ENCODE peak calls at places on chromosomes 6 and 20, in five cellular contexts. N, W, T, F and H are unnamed samples.
A peak's percentile ranks its signal among the peaks of the same experiment; 100 is the strongest.

GRCh38 chr20:25447671-25448070 is 40.2 kb downstream of the GINS1 start:
- DNase-seq in T (no peak), F (no peak), W (no peak), N (no peak), H (peak; percentile 5)

GRCh38 chr6:137145421-137145820 is 28.0 kb downstream of the IL22RA2 start:
- DNase-seq in N (no peak), T (no peak), W (no peak), F (no peak), H (no peak)

GRCh38 chr20:37919389-37920040 is 16.6 kb downstream of the VSTM2L start:
- DNase-seq in N (no peak), F (no peak), W (no peak), T (no peak), H (peak; percentile 84)

GRCh38 chr6:137705166-137706064 is 161.6 kb upstream of the TNFAIP3 start:
- DNase-seq in W (peak; percentile 77), T (peak; percentile 24), F (peak; percentile 19), N (peak; percentile 69), H (peak; percentile 90)

GRCh38 chr20:16539280-16539679 is 34.0 kb downstream of the KIF16B start:
- DNase-seq in N (no peak), W (no peak), F (no peak), T (no peak), H (no peak)

GRCh38 chr6:35365599-35366596 is 23.5 kb downstream of the PPARD start:
- DNase-seq in F (no peak), N (no peak), T (peak; percentile 27), W (peak; percentile 28), H (no peak)

GRCh38 chr6:163404825-163405265 is 9.7 kb upstream of the QKI start:
- DNase-seq in N (no peak), T (no peak), F (no peak), W (no peak), H (peak; percentile 81)

GRCh38 chr6:15369838-15370237 is 124.0 kb downstream of the JARID2 start:
- DNase-seq in N (no peak), T (no peak), F (no peak), W (no peak), H (no peak)

GRCh38 chr6:141169419-141169818 is 963.3 kb upstream of the GJE1 start:
- DNase-seq in W (no peak), N (no peak), F (no peak), T (no peak), H (no peak)

GRCh38 chr20:10511166-10511506 is 76.0 kb downstream of the SLX4IP start:
- DNase-seq in F (no peak), T (no peak), N (no peak), W (no peak), H (no peak)

GRCh38 chr20:63857751-63858392 is 3.4 kb upstream of the ABHD16B start:
- DNase-seq in F (no peak), T (no peak), N (no peak), W (no peak), H (peak; percentile 86)

GRCh38 chr20:35515949-35516645 is 13.4 kb downstream of the C20orf173 start:
- DNase-seq in T (peak; percentile 44), W (peak; percentile 22), N (peak; percentile 36), F (no peak), H (no peak)

GRCh38 chr6:31180500-31180899 is 10.0 kb upstream of the POU5F1 start:
- DNase-seq in T (no peak), F (peak; percentile 63), W (no peak), N (no peak), H (peak; percentile 87)

GRCh38 chr6:38501931-38502330 is 137.8 kb downstream of the BTBD9 start:
- DNase-seq in N (no peak), W (no peak), T (no peak), F (no peak), H (no peak)

GRCh38 chr6:149454405-149454848 is 30.4 kb downstream of the ZC3H12D start:
- DNase-seq in T (no peak), N (peak; percentile 96), W (no peak), F (no peak), H (peak; percentile 90)

GRCh38 chr6:34951741-34952140 is 62.7 kb downstream of the ANKS1A start:
- DNase-seq in W (no peak), N (no peak), T (no peak), F (no peak), H (no peak)

GRCh38 chr6:35319346-35320030 is 21.9 kb downstream of the DEF6 start:
- DNase-seq in N (no peak), W (no peak), F (no peak), T (no peak), H (no peak)

GRCh38 chr6:121848523-121849255 is 413.2 kb downstream of the GJA1 start:
- DNase-seq in F (no peak), W (no peak), N (no peak), T (no peak), H (no peak)

GRCh38 chr6:138271451-138271850 is 53.2 kb upstream of the PBOV1 start:
- DNase-seq in F (no peak), T (no peak), N (no peak), W (no peak), H (no peak)

GRCh38 chr6:2920671-2921112 is 17.6 kb upstream of the SERPINB9 start:
- DNase-seq in T (no peak), F (no peak), W (peak; percentile 86), N (peak; percentile 17), H (no peak)

GRCh38 chr6:132298344-132298949 is 102.8 kb downstream of the MOXD1 start:
- DNase-seq in T (peak; percentile 36), N (peak; percentile 72), W (peak; percentile 47), F (no peak), H (no peak)

GRCh38 chr6:33297956-33298772 is 578 bp downstream of the RGL2 start:
- DNase-seq in T (peak; percentile 80), W (peak; percentile 92), F (peak; percentile 75), N (peak; percentile 61), H (peak; percentile 90)

GRCh38 chr6:37289931-37290330 is 32.0 kb upstream of the TMEM217 start:
- DNase-seq in N (no peak), F (no peak), W (no peak), T (no peak), H (no peak)

GRCh38 chr6:57822896-57823358 is 505.5 kb downstream of the PRIM2 start:
- DNase-seq in W (peak; percentile 14), N (no peak), T (no peak), F (no peak), H (no peak)

GRCh38 chr6:29505808-29506207 is 18.1 kb upstream of the MAS1L start:
- DNase-seq in N (no peak), T (no peak), F (no peak), W (no peak), H (no peak)

GRCh38 chr6:109793793-109794192 is 102.7 kb downstream of the FIG4 start:
- DNase-seq in W (peak; percentile 51), T (peak; percentile 83), N (no peak), F (no peak), H (no peak)

GRCh38 chr6:28747631-28748157 is 176.1 kb downstream of the TRIM27 start:
- DNase-seq in W (peak; percentile 99), F (no peak), T (peak; percentile 90), N (no peak), H (no peak)

GRCh38 chr20:17304785-17305184 is 77.9 kb downstream of the PCSK2 start:
- DNase-seq in N (no peak), W (no peak), F (no peak), T (no peak), H (no peak)

GRCh38 chr6:101069191-101069795 is 188.2 kb upstream of the ASCC3 start:
- DNase-seq in W (no peak), N (no peak), T (no peak), F (no peak), H (no peak)

GRCh38 chr6:84779380-84779779 is 15.0 kb upstream of the TBX18 start:
- DNase-seq in N (no peak), F (no peak), W (no peak), T (no peak), H (no peak)

GRCh38 chr20:24943196-24943595 is 5.9 kb upstream of the CST7 start:
- DNase-seq in T (no peak), W (no peak), F (no peak), N (peak; percentile 17), H (peak; percentile 28)

GRCh38 chr20:8953300-8953699 is 115.6 kb upstream of the PLCB4 start:
- DNase-seq in W (no peak), N (no peak), T (no peak), F (no peak), H (no peak)

DNA sequence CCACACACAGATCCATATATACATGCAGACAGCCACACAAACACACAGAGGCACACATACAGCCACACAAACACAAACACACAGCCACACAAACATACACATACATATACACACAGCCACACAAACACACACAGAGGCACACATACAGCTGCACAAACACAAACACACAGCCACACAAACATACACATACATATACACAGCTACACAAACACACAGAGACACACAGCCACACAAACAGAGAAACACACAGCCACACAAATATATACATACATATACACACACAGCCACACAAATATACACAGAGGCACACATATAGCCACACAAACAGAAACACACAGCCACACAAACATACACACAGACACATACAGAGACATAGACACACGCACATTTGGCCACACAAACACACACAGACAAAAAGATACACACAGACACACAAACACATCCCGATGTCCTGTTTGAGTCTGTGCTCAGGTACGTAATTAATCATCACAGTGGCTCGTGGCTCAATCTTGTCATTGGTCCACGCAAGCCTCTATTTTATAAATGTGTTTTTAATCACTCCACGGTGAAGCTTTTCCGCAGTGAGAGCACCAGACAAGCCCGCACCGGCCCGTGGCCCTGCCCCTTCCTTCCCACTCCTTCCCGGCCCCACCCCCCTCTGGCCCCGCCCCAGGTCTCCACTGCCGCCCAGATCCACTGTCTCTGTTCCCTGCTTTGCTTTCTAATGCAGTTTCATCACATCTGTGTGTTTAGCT is 135.3 kb downstream of the CDH4 start:
- DNase-seq in W (peak; percentile 15), T (no peak), F (no peak), N (no peak), H (no peak)
- TF ChIP-seq POLR2AphosphoS5 in W (no peak), T (no peak), F (no peak), N (no peak), H (no peak)

DNA sequence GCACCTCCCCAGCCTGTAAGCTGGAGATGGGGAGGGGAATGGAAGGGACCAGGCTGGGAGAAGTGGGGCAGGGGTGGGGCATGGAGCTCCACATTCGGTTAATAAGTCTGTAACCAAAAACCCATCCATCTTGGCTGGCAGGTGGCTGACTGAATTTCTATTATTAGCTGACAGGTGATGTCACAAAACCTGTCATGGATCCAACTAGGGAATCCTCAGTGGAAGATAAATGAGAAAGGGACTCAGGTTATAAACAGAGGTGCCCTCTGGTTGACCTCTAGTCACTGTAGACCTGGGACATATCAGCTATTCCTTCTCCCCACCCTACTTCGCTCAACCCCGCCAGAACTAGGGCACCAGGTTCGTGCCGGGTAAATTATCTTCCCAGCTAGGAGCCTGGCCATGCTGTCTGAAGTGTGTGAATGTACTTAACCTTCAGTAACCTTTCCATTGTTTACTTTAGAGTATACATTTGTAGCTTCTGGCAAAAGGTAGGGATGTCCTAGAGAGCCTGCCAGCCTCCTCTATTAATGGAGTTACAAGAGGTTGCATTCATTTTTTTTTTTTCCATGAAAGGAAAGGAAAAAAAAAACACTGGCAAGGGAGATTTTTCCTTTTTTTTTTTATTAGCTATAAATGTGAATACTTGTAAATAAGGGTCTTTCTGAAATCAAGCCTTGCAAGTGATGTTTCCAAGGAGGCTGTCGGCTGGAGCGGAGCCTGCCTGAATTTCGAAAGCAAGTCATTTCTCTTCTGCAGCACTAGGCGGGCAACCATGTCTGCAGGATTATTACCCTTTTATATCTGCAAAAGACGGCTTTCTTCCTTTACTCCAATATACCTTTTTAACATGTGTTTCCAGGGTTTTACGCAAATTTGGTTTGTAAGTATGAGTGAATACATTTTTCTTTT is 135.9 kb downstream of the TMEM242 start:
- DNase-seq in F (no peak), W (no peak), N (peak; percentile 62), T (no peak), H (no peak)
- TF ChIP-seq POLR2AphosphoS5 in F (no peak), W (no peak), N (no peak), T (no peak), H (no peak)

GRCh38 chr20:5859611-5860010 is 90.7 kb downstream of the TRMT6 start:
- DNase-seq in W (no peak), F (no peak), T (no peak), N (no peak), H (no peak)
- TF ChIP-seq POLR2AphosphoS5 in W (no peak), F (no peak), T (no peak), N (no peak), H (no peak)

GRCh38 chr6:1379026-1379809 is 10.2 kb upstream of the FOXF2 start:
- DNase-seq in N (no peak), T (no peak), F (no peak), W (no peak), H (peak; percentile 77)
- TF ChIP-seq POLR2AphosphoS5 in N (no peak), T (no peak), F (no peak), W (no peak), H (no peak)